ENCODE peak calls at places on chromosomes 5 and 9, in ten cellular contexts. Z is AG10803; D is OCI-LY7; R is A549; O is left ventricle myocardium inferior; E is kidney; L is CD4-positive, alpha-beta memory T cell; U is fibroblast of mammary gland; A is tibial artery; I is IMR-90. J is an unnamed sample.
A peak's percentile ranks its signal among the peaks of the same experiment; 100 is the strongest.

GRCh38 chr5:159017787-159018186 is 81.9 kb downstream of the EBF1 start:
- DNase-seq in I (peak; percentile 75), R (peak; percentile 47), L (no peak), U (peak; percentile 88), D (no peak), O (peak; percentile 78), Z (peak; percentile 76), A (peak; percentile 43), E (peak; percentile 92), J (peak; percentile 39)

GRCh38 chr5:179596421-179596820 is 27.1 kb downstream of the HNRNPH1 start:
- DNase-seq in I (no peak), Z (no peak), L (no peak), R (no peak), A (no peak), O (no peak), D (no peak), U (no peak), E (no peak), J (no peak)

GRCh38 chr9:79255681-79256080 is 316.1 kb upstream of the TLE4 start:
- DNase-seq in I (no peak), O (no peak), E (no peak), L (no peak), U (no peak), Z (no peak), A (no peak), D (no peak), R (no peak), J (no peak)

GRCh38 chr5:91103353-91104061 is 279.6 kb downstream of the ARRDC3 start:
- DNase-seq in E (no peak), L (no peak), R (no peak), D (no peak), U (peak; percentile 69), A (no peak), I (peak; percentile 26), O (no peak), Z (peak; percentile 79), J (no peak)

GRCh38 chr5:84622485-84622884 is 237.8 kb upstream of the EDIL3 start:
- DNase-seq in D (no peak), E (no peak), U (no peak), L (no peak), Z (no peak), R (no peak), O (no peak), A (no peak), I (no peak), J (no peak)

GRCh38 chr5:16617272-16617973 is 626 bp upstream of the RETREG1 start:
- DNase-seq in I (no peak), E (no peak), U (no peak), A (no peak), D (no peak), R (no peak), Z (no peak), O (peak; percentile 37), L (peak; percentile 85), J (peak; percentile 30)

GRCh38 chr9:89420397-89420796 is 77.5 kb downstream of the SEMA4D start:
- DNase-seq in R (no peak), O (no peak), Z (no peak), U (no peak), I (no peak), E (no peak), L (no peak), D (no peak), A (no peak), J (no peak)

GRCh38 chr5:181054138-181054537 is 14.1 kb downstream of the BTNL9 start:
- DNase-seq in D (no peak), L (no peak), U (no peak), R (no peak), A (no peak), Z (no peak), O (no peak), I (no peak), E (no peak), J (no peak)

GRCh38 chr5:90932052-90932699 is 373.6 kb downstream of the ADGRV1 start:
- DNase-seq in A (peak; percentile 22), R (peak; percentile 80), D (peak; percentile 22), Z (peak; percentile 59), U (peak; percentile 69), O (no peak), I (peak; percentile 70), L (no peak), E (no peak), J (peak; percentile 61)

GRCh38 chr5:66717455-66718373 is 121.5 kb downstream of the MAST4 start:
- DNase-seq in U (no peak), Z (no peak), D (no peak), O (peak; percentile 24), E (no peak), I (no peak), A (no peak), R (no peak), L (no peak), J (no peak)

GRCh38 chr9:69615880-69616279 is 56.3 kb downstream of the APBA1 start:
- DNase-seq in E (no peak), O (no peak), D (no peak), R (no peak), Z (no peak), I (no peak), U (no peak), A (no peak), L (no peak), J (no peak)

GRCh38 chr5:15267966-15268365 is 232.0 kb upstream of the FBXL7 start:
- DNase-seq in A (no peak), O (no peak), L (no peak), U (no peak), E (no peak), R (no peak), I (no peak), Z (peak; percentile 21), D (no peak), J (no peak)

GRCh38 chr9:77810047-77810446 is 161.9 kb upstream of the GNA14 start:
- DNase-seq in O (no peak), A (no peak), U (no peak), R (no peak), I (no peak), D (no peak), L (no peak), E (no peak), Z (no peak), J (no peak)

GRCh38 chr5:111584651-111585050 is 72.3 kb upstream of the STARD4 start:
- DNase-seq in A (no peak), Z (peak; percentile 42), R (no peak), O (no peak), L (no peak), U (peak; percentile 68), D (no peak), E (no peak), I (peak; percentile 75), J (no peak)

GRCh38 chr9:89808076-89808701 is 203.4 kb downstream of the GADD45G start:
- DNase-seq in D (no peak), A (no peak), R (no peak), Z (no peak), L (no peak), U (no peak), E (no peak), O (no peak), I (no peak), J (peak; percentile 57)

GRCh38 chr9:131266301-131267229 is 9.7 kb downstream of the FAM78A start:
- DNase-seq in E (peak; percentile 68), I (no peak), R (no peak), O (peak; percentile 53), A (no peak), L (peak; percentile 71), D (no peak), U (peak; percentile 28), Z (no peak), J (peak; percentile 67)

GRCh38 chr5:181207214-181207959 is 2.4 kb upstream of the TRIM7 start:
- DNase-seq in Z (peak; percentile 92), A (peak; percentile 77), U (peak; percentile 95), O (peak; percentile 85), E (no peak), D (peak; percentile 87), I (peak; percentile 93), R (peak; percentile 96), L (peak; percentile 88), J (peak; percentile 79)

GRCh38 chr5:36153299-36153677 is 1.4 kb downstream of the SKP2 start:
- DNase-seq in O (no peak), D (no peak), I (no peak), U (no peak), E (no peak), R (no peak), L (no peak), A (no peak), Z (no peak), J (no peak)
- H3K4me3 ChIP-seq in O (peak overlapping the region; percentile 97), D (peak overlapping the region; percentile 85), I (peak overlapping the region; percentile 69), U (peak overlapping the region; percentile 80), E (no peak overlapping the region), R (peak overlapping the region; percentile 78), L (no peak overlapping the region), A (no peak overlapping the region), Z (peak overlapping the region; percentile 87), J (no peak overlapping the region)

DNA sequence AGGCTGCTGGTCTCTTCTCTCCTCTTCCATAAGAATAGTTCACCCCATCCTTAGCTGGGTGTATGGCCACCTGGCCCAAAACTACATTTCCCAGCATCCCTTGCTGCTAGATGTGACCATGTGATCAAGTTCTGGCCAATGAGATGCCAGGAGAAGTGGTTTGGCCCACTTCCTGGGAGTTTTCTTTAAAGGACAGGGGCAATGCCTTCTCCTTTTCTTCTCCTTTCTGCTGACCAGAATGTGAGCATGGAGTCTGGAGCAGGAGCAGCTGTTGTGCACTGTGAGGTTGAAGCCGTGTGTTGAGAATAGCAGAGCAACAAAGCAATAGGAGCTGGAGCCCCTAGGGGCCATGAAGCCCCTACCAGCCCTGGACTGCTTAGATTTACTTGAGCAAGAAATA is 36.8 kb downstream of the C9orf50 start:
- DNase-seq in U (peak; percentile 85), I (peak; percentile 85), Z (peak; percentile 84), E (no peak), A (peak; percentile 77), L (peak; percentile 62), D (peak; percentile 91), R (peak; percentile 86), O (peak; percentile 50), J (peak; percentile 91)
- H3K4me3 ChIP-seq in U (no peak overlapping the region), I (no peak overlapping the region), Z (no peak overlapping the region), E (no peak overlapping the region), A (no peak overlapping the region), L (no peak overlapping the region), D (peak overlapping the region; percentile 7), R (no peak overlapping the region), O (no peak overlapping the region), J (no peak overlapping the region)

DNA sequence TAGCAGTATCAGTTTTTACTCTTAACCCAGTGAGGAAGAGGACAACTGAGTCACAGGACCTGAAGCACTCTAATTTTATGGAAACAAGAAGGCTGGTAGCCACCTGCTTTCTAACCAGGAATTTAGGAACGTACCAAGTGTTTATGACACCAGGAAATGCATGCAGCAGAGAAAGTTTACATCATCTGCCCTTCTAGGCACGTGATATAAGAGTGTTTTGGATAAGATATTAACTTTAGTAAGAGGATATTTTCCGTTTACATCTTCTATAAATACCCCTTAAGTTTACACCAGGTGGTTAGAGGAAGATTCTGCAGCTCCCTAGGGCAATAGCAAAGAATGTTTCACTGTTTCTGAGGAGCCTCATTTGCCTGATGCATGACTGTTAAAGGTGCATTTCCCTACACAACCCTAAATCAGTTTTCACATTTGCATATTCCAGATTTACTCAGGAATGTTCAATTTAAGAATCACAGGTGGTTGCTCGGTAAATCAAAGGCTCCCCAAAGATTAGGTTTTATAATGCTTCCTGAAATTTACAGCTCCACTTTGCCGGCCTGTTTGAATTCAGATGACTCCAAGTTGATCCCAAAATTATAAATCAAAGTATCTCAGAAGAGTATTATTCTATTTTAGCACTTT is 1.8 kb downstream of the TSC1 start:
- DNase-seq in L (no peak), E (no peak), D (peak; percentile 80), R (no peak), I (peak; percentile 69), A (no peak), O (no peak), Z (peak; percentile 16), U (peak; percentile 18), J (no peak)
- H3K4me3 ChIP-seq in L (no peak overlapping the region), E (peak overlapping the region; percentile 90), D (peak overlapping the region; percentile 95), R (no peak overlapping the region), I (peak overlapping the region; percentile 13), A (peak overlapping the region; percentile 99), O (peak overlapping the region; percentile 100), Z (no peak overlapping the region), U (no peak overlapping the region), J (no peak overlapping the region)

GRCh38 chr9:128687453-128687852 is 1.6 kb upstream of the SET start:
- DNase-seq in O (no peak), D (no peak), L (no peak), U (no peak), E (peak; percentile 35), R (no peak), I (no peak), Z (no peak), A (no peak), J (no peak)
- H3K4me3 ChIP-seq in O (no peak overlapping the region), D (peak overlapping the region; percentile 90), L (no peak overlapping the region), U (no peak overlapping the region), E (no peak overlapping the region), R (no peak overlapping the region), I (no peak overlapping the region), Z (no peak overlapping the region), A (no peak overlapping the region), J (no peak overlapping the region)

J was measured in testis.